ENCODE peak calls at places on chromosomes 1 and 21, in four cellular contexts. P is hepatocyte, W is heart left ventricle, M is left ventricle myocardium inferior. L is an unnamed sample. For H3K4me1 and H3K27me3, the result is how much of the 10 kb centered on the place peaks cover.

GRCh38 chr1:107963601-107964396 is 1.2 kb downstream of the VAV3 start:
- DNase-seq in P (peak), W (peak), M (peak), L (peak)

GRCh38 chr21:23687154-23687553 is 1920.1 kb downstream of the MRPL39 start:
- DNase-seq in W (no peak), M (no peak), P (no peak), L (no peak)

GRCh38 chr1:214637722-214638473 is 34.9 kb downstream of the CENPF start:
- DNase-seq in W (no peak), P (peak), M (no peak), L (no peak)

GRCh38 chr1:235075121-235075954 is 53.3 kb downstream of the TOMM20 start:
- DNase-seq in W (peak), M (peak), P (peak), L (peak)

GRCh38 chr1:14602131-14602530 is 3.6 kb downstream of the KAZN start:
- DNase-seq in W (no peak), M (peak), P (peak), L (no peak)

GRCh38 chr1:110049801-110050601 is 15.6 kb downstream of the STRIP1 start:
- DNase-seq in M (no peak), P (no peak), W (no peak), L (no peak)

GRCh38 chr1:228944991-228945390 is 209.7 kb downstream of the RHOU start:
- DNase-seq in P (no peak), W (no peak), M (no peak), L (no peak)

GRCh38 chr1:150696590-150696989 is 364 bp downstream of the GOLPH3L start:
- DNase-seq in M (no peak), P (peak), W (no peak), L (no peak)

GRCh38 chr1:22745675-22746585 is 35.3 kb downstream of the EPHB2 start:
- DNase-seq in P (peak), W (no peak), M (no peak), L (peak)

GRCh38 chr1:170664283-170664827 is 424 bp downstream of the PRRX1 start:
- DNase-seq in W (peak), P (no peak), M (peak), L (no peak)

GRCh38 chr1:95002657-95003432 is 69.9 kb downstream of the ALG14 start:
- DNase-seq in W (no peak), P (peak), M (no peak), L (no peak)

GRCh38 chr1:36108314-36108713 is 16.7 kb downstream of the COL8A2 start:
- DNase-seq in P (no peak), M (no peak), W (no peak), L (no peak)
- H3K4me1 ChIP-seq in P (under half), M (under half), W (under half), L (under half)

DNA sequence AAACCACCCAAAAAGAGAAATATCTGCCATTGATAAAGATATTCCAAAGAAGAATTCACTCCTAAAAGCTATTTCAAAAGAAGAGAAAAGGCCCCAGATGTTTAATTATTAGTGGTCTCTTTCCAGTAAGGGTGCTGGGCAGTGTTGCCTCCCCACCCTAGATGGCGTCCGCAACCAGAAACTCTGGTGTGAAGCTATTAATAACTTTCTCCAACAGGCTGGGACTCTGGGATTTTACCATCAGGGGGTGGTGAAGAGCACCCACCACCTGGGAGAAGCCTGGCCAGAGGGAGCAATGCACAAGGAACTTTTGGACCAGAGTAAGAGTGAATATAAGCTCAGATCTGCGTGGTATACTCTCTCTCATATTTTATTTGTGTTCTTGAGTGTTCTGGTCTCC is 115.4 kb upstream of the TIAM1 start:
- DNase-seq in M (no peak), W (no peak), P (no peak), L (no peak)
- TF ChIP-seq CTCF in M (no peak), W (no peak), P (peak), L (peak)

GRCh38 chr1:155295942-155296267 is 5.3 kb downstream of the PKLR start:
- DNase-seq in M (no peak), P (no peak), W (no peak), L (no peak)
- H3K27me3 ChIP-seq in M (half or more), P (under half), W (under half), L (under half)

DNA sequence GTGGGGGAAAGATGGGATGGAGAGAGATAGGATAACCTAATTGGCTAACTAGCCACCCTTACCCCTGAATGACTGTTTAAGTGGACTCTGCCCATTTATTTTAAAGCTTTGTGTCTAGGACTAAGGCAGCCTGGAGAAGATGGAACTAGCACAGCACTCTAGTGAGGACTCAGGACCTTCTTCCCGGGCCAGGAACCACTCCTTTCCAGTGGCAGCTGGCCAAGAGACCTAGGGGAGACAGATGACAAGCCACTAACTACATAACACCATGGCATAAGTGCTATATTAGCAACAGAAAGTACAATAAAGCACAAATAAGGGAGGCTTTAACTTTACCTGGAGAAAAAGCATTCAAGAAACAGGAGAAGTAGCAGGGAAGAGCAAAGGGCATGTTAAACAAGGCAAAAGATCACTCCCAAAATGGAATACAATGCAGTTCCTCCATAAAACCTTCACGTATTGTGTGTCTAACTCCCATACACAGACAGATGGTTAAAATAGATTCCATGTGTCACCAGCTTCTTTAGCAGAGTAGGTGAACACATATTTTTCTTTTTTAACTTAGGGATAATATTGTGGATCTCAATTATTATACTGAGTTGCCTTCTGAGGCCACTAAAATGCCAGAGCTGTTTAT is 20.6 kb downstream of the CLCA1 start:
- DNase-seq in P (no peak), W (no peak), M (no peak), L (no peak)
- H3K4me1 ChIP-seq in P (under half), W (under half), M (under half), L (under half)

DNA sequence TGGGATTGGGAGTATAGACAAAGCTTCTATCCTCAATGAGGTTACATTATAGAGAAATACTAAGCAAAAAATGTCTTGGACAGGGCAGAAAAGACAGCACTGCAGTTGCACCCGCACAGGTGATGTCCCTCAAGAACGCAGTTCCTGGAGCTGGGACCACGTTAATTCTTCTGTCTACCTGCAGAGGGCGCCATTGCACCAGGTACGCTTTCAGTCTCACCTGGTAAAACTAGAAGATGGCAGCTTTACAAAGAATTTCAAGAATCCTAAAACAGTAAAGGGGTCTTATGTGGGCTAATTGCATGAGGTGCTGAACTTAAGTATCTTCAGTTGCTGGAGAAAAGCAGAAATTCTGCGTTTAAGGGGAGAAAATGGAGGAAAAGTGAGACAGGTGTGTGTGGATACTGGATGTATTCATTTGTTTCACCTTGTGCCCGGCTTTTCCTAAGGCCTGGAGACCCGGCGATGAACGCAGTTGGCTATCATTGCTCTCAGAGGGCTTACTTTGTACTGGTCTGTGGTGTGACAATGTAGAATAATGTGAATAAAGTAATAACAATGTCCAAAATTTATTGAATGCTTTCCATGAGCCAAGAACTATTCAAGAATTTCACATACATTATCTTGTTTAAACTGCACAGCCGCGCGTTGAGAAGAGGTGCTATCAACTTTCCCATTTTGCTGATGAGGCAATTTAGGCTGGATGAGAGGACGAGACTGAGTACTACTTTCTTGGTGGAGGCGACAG is 276.3 kb upstream of the GREM2 start:
- DNase-seq in W (no peak), P (peak), M (no peak), L (no peak)
- TF ChIP-seq CTCF in W (no peak), P (peak), M (no peak), L (peak)

GRCh38 chr1:74775735-74776134 is 42.8 kb downstream of the TYW3 start:
- DNase-seq in P (no peak), W (no peak), M (no peak), L (no peak)
- H3K27me3 ChIP-seq in P (under half), W (under half), M (under half), L (under half)

GRCh38 chr1:33466159-33466558 is 6.3 kb upstream of the ZSCAN20 start:
- DNase-seq in M (no peak), W (no peak), P (no peak), L (no peak)
- H3K4me1 ChIP-seq in M (under half), W (under half), P (under half), L (under half)

DNA sequence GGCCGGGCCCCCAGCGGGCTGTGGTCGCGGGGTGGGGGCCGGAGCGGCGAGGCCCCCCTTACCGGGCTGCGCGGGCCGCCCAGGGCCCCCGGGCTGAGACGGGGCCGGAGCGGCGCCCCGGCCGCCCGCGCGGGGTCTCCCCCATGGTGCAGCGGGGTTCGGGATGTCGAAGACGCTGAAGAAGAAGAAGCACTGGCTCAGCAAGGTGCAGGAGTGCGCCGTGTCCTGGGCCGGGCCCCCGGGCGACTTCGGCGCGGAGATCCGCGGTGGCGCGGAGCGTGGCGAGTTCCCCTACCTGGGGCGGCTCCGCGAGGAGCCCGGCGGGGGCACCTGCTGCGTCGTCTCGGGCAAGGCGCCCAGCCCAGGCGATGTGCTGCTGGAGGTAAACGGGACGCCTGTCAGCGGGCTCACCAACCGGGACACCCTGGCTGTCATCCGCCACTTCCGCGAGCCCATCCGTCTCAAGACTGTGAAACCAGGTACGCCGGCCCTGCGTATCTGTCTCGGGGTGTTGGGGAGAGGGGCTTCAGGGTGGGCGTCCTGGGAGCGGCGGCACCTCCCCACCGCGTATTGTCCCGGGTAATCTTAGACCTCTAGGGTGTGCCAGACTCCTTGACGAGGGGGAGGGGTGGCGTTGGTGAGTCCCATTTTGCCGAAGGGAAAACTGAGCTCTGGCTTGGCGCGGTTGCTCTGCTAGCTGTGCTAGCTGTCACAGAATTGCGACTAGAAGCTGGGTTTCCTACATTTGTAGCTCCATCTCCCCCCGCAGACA is 742 bp downstream of the MAGI3 start:
- DNase-seq in P (peak), W (peak), M (peak), L (no peak)
- TF ChIP-seq CTCF in P (no peak), W (no peak), M (no peak), L (peak)

L was measured in foreskin keratinocyte.